ENCODE peak calls at places on chromosomes 2 and 18, in eight cellular contexts. K is left kidney; J is stimulated activated CD8-positive, alpha-beta memory T cell treated with anti-CD3 and anti-CD28 coated beads, Interleukin-15, amount 100 ng/mL, for 24 hours; Q is GM12891; P is stimulated activated CD4-positive, alpha-beta T cell treated with anti-CD3 and anti-CD28 coated beads, Interleukin-2, amount 100 ng/mL, for 24 hours; N is NCI-H1436 treated with DMSO at 0.1 percent for 48 hours; C is left ventricle myocardium inferior; F is activated effector memory CD4-positive, alpha-beta T cell treated with anti-CD3 and anti-CD28 coated beads, Interleukin-2, amount 50 U/mL, for 16 hours. M is an unnamed sample.

GRCh38 chr18:58005885-58006523 is 38.0 kb upstream of the NEDD4L start:
- DNase-seq in F (no peak), Q (no peak), P (no peak), J (no peak), N (no peak), K (no peak), C (no peak), M (no peak)

GRCh38 chr2:204860249-204860648 is 315.0 kb downstream of the PARD3B start:
- DNase-seq in N (no peak), P (no peak), J (no peak), Q (no peak), F (no peak), K (no peak), C (no peak), M (peak; percentile 38)

GRCh38 chr2:58734365-58734764 is 493.2 kb upstream of the FANCL start:
- DNase-seq in N (peak; percentile 14), J (no peak), Q (no peak), K (no peak), F (no peak), P (no peak), C (no peak), M (no peak)

GRCh38 chr2:98175811-98176210 is 88.8 kb downstream of the VWA3B start:
- DNase-seq in P (no peak), F (no peak), Q (no peak), J (no peak), C (no peak), K (peak; percentile 33), N (no peak), M (no peak)

GRCh38 chr2:84894131-84894586 is 11.3 kb upstream of the TMSB10 start:
- DNase-seq in Q (no peak), C (no peak), K (no peak), N (no peak), F (no peak), J (no peak), P (no peak), M (no peak)

GRCh38 chr2:70895249-70895648 is 40.5 kb upstream of the ATP6V1B1 start:
- DNase-seq in F (no peak), Q (no peak), K (no peak), N (no peak), C (no peak), J (no peak), P (no peak), M (no peak)

GRCh38 chr2:55743583-55743982 is 49.9 kb upstream of the PNPT1 start:
- DNase-seq in C (no peak), Q (no peak), J (no peak), N (no peak), K (no peak), P (no peak), F (no peak), M (no peak)

GRCh38 chr2:47699533-47700215 is 83.3 kb upstream of the MSH6 start:
- DNase-seq in K (no peak), Q (no peak), F (no peak), C (no peak), J (no peak), P (no peak), N (no peak), M (no peak)

GRCh38 chr2:109411648-109412325 is 202.0 kb downstream of the SEPTIN10 start:
- DNase-seq in J (no peak), P (no peak), N (no peak), C (no peak), Q (no peak), F (no peak), K (peak; percentile 74), M (no peak)

GRCh38 chr2:20455076-20455587 is 8.3 kb downstream of the RHOB start:
- DNase-seq in P (no peak), F (peak; percentile 25), N (no peak), K (no peak), J (no peak), C (no peak), Q (no peak), M (peak; percentile 10)

GRCh38 chr2:150997066-150997465 is 264.6 kb downstream of the RBM43 start:
- DNase-seq in P (no peak), N (no peak), C (no peak), J (no peak), Q (no peak), F (no peak), K (peak; percentile 9), M (no peak)

GRCh38 chr2:15816226-15816625 is 124.1 kb upstream of the MYCN start:
- DNase-seq in P (no peak), J (no peak), F (no peak), Q (no peak), N (no peak), K (no peak), C (no peak), M (no peak)

GRCh38 chr2:122074201-122074600 is 318.8 kb downstream of the TSN start:
- DNase-seq in C (no peak), N (no peak), P (no peak), Q (no peak), K (no peak), F (no peak), J (no peak), M (no peak)

GRCh38 chr2:46942143-46942526 is 26.5 kb upstream of the MCFD2 start:
- DNase-seq in F (peak; percentile 91), P (peak; percentile 77), C (no peak), J (peak; percentile 37), N (no peak), Q (peak; percentile 42), K (no peak), M (peak; percentile 78)

GRCh38 chr2:179768765-179769164 is 92.6 kb downstream of the ZNF385B start:
- DNase-seq in C (no peak), K (peak; percentile 61), F (no peak), N (no peak), P (no peak), J (no peak), Q (no peak), M (no peak)

GRCh38 chr2:8202139-8202538 is 479.7 kb upstream of the ID2 start:
- DNase-seq in P (no peak), J (no peak), N (peak; percentile 58), Q (peak; percentile 25), F (no peak), K (no peak), C (no peak), M (no peak)

GRCh38 chr2:86453838-86454237 is 12.7 kb downstream of the KDM3A start:
- DNase-seq in C (no peak), F (no peak), J (no peak), K (no peak), Q (no peak), N (no peak), P (no peak), M (no peak)

GRCh38 chr18:56083097-56083865 is 495.3 kb upstream of the TCF4 start:
- DNase-seq in P (no peak), N (no peak), C (peak; percentile 74), Q (no peak), J (no peak), F (no peak), K (peak; percentile 60), M (no peak)

GRCh38 chr2:12819098-12819465 is 102.3 kb downstream of the TRIB2 start:
- DNase-seq in K (peak; percentile 75), C (peak; percentile 60), N (no peak), F (no peak), Q (no peak), J (no peak), P (no peak), M (peak; percentile 87)

GRCh38 chr18:7567487-7568425 is 640 bp downstream of the PTPRM start:
- DNase-seq in C (peak; percentile 48), N (no peak), Q (peak; percentile 19), J (no peak), K (peak; percentile 85), P (no peak), F (no peak), M (peak; percentile 80)

GRCh38 chr2:217396165-217396564 is 536.3 kb upstream of the TNP1 start:
- DNase-seq in P (no peak), K (no peak), J (no peak), Q (no peak), C (no peak), N (no peak), F (no peak), M (no peak)